ENCODE peak calls at places on chromosomes 11 and 22, in ten cellular contexts. G, T, W, X, K, M, U, B, Q and V are unnamed samples.

GRCh38 chr11:6414874-6415328 is 4.0 kb downstream of the APBB1 start:
- DNase-seq in Q (no peak), B (no peak), G (no peak), X (peak), W (no peak), K (no peak), T (no peak), U (no peak), M (no peak), V (no peak)

GRCh38 chr22:25898707-25899365 is 156.8 kb downstream of the MYO18B start:
- DNase-seq in T (no peak), X (no peak), B (no peak), G (peak), W (no peak), K (no peak), U (no peak), Q (no peak), M (no peak), V (no peak)

GRCh38 chr22:26835929-26836528 is 178.6 kb downstream of the MIAT start:
- DNase-seq in M (no peak), U (peak), T (no peak), B (no peak), W (peak), G (peak), X (peak), Q (no peak), K (peak), V (no peak)

GRCh38 chr11:7927635-7928034 is 3.4 kb downstream of the OR10A6 start:
- DNase-seq in Q (no peak), G (no peak), W (no peak), T (no peak), U (no peak), K (no peak), B (no peak), X (no peak), M (no peak), V (no peak)

GRCh38 chr11:72584933-72585597 is 89.2 kb downstream of the PDE2A start:
- DNase-seq in Q (no peak), M (peak), T (no peak), X (no peak), W (no peak), K (no peak), G (no peak), U (no peak), B (no peak), V (no peak)

GRCh38 chr11:110488446-110488845 is 58.7 kb downstream of the FDX1 start:
- DNase-seq in X (no peak), Q (no peak), U (no peak), B (no peak), M (no peak), K (no peak), W (no peak), G (no peak), T (no peak), V (no peak)

GRCh38 chr11:20116825-20117224 is 43.5 kb downstream of the DBX1 start:
- DNase-seq in W (no peak), B (no peak), X (no peak), T (no peak), U (no peak), K (no peak), Q (no peak), G (no peak), M (no peak), V (no peak)

GRCh38 chr11:1878134-1879031 is 13.3 kb downstream of the PRR33 start:
- DNase-seq in B (peak), K (no peak), M (peak), Q (no peak), T (no peak), U (peak), X (no peak), G (no peak), W (no peak), V (no peak)

GRCh38 chr22:23457586-23457985 is 122.5 kb downstream of the IGLL1 start:
- DNase-seq in B (no peak), Q (no peak), M (no peak), W (no peak), U (no peak), T (no peak), G (no peak), K (peak), X (no peak), V (peak)

GRCh38 chr11:106468091-106468490 is 390.6 kb downstream of the AASDHPPT start:
- DNase-seq in K (no peak), B (no peak), Q (no peak), G (no peak), X (no peak), U (no peak), W (no peak), T (no peak), M (no peak), V (no peak)

GRCh38 chr11:134086376-134086775 is 17.5 kb downstream of the JAM3 start:
- DNase-seq in M (no peak), X (no peak), K (no peak), B (no peak), T (no peak), G (no peak), U (no peak), W (no peak), Q (no peak), V (no peak)

GRCh38 chr11:59551651-59552521 is 40.5 kb downstream of the OR4D9 start:
- DNase-seq in X (no peak), W (peak), T (no peak), Q (no peak), K (peak), B (no peak), G (peak), M (no peak), U (no peak), V (no peak)

GRCh38 chr11:10042699-10043098 is 251.3 kb downstream of the SBF2 start:
- DNase-seq in T (no peak), G (no peak), U (no peak), M (no peak), W (peak), X (no peak), B (no peak), K (no peak), Q (no peak), V (no peak)

GRCh38 chr11:69972351-69972802 is 105.7 kb upstream of the ANO1 start:
- DNase-seq in T (no peak), Q (no peak), G (no peak), W (no peak), U (no peak), K (no peak), X (no peak), M (no peak), B (no peak), V (no peak)